ENCODE peak calls at places on chromosomes 5 and 9, in seven cellular contexts. X, D, T, V, P, K and Z are unnamed samples.
A peak's percentile ranks its signal among the peaks of the same experiment; 100 is the strongest.

GRCh38 chr9:73011346-73011745 is 58.5 kb upstream of the ALDH1A1 start:
- DNase-seq in D (no peak), P (no peak), T (no peak), K (peak; percentile 64), X (no peak), V (peak; percentile 84), Z (no peak)

GRCh38 chr5:33470544-33470943 is 29.8 kb downstream of the TARS1 start:
- DNase-seq in K (peak; percentile 27), D (no peak), P (peak; percentile 47), V (no peak), X (peak; percentile 33), T (peak; percentile 24), Z (peak; percentile 33)

GRCh38 chr5:96852769-96853168 is 23.5 kb upstream of the ERAP2 start:
- DNase-seq in X (peak; percentile 64), K (peak; percentile 68), P (peak; percentile 62), T (no peak), D (no peak), V (peak; percentile 53), Z (no peak)

GRCh38 chr9:1051286-1052118 is 1.3 kb downstream of the DMRT2 start:
- DNase-seq in X (no peak), V (no peak), T (peak; percentile 51), D (peak; percentile 10), K (no peak), P (no peak), Z (no peak)

GRCh38 chr5:138654281-138654867 is 79.2 kb upstream of the HSPA9 start:
- DNase-seq in X (no peak), P (peak; percentile 91), V (peak; percentile 77), D (no peak), T (peak; percentile 81), K (peak; percentile 90), Z (peak; percentile 70)

GRCh38 chr5:144800169-144800568 is 629.5 kb downstream of the KCTD16 start:
- DNase-seq in D (no peak), T (no peak), P (no peak), V (no peak), K (no peak), X (no peak), Z (no peak)

GRCh38 chr9:134621558-134622110 is 20.0 kb upstream of the COL5A1 start:
- DNase-seq in P (no peak), X (no peak), D (no peak), T (no peak), V (no peak), K (no peak), Z (no peak)

GRCh38 chr9:68705636-68706578 is 867 bp downstream of the PIP5K1B start:
- DNase-seq in T (peak; percentile 55), P (no peak), D (peak; percentile 14), K (peak; percentile 5), X (peak; percentile 2), V (no peak), Z (no peak)

GRCh38 chr9:89138463-89139390 is 39.9 kb downstream of the SHC3 start:
- DNase-seq in X (peak; percentile 80), V (peak; percentile 19), T (no peak), K (peak; percentile 78), P (peak; percentile 14), D (no peak), Z (no peak)

GRCh38 chr5:102850503-102850902 is 95.4 kb downstream of the PAM start:
- DNase-seq in D (no peak), T (no peak), V (no peak), X (no peak), K (no peak), P (no peak), Z (no peak)

GRCh38 chr9:128552153-128552743 is at the start of gene SPTAN1:
- DNase-seq in P (peak; percentile 90), K (peak; percentile 91), D (peak; percentile 98), X (peak; percentile 87), V (peak; percentile 85), T (peak; percentile 95), Z (peak; percentile 78)

GRCh38 chr5:172862165-172862801 is 28.2 kb downstream of the ERGIC1 start:
- DNase-seq in D (no peak), V (no peak), T (no peak), P (no peak), K (peak; percentile 50), X (no peak), Z (no peak)